ENCODE peak calls at places on chromosomes 5 and 9, in ten cellular contexts. L, Y, H, W, D, F, A, C, S and Z are unnamed samples.

GRCh38 chr5:112238473-112238872 is 180.6 kb downstream of the EPB41L4A start:
- DNase-seq in L (no peak), Y (no peak), H (no peak), W (no peak), D (no peak), F (no peak), A (no peak), C (peak; percentile 26), S (no peak), Z (no peak)

GRCh38 chr5:179869101-179869500 is 10.5 kb upstream of the MRNIP start:
- DNase-seq in L (no peak), Y (no peak), H (peak; percentile 7), W (no peak), D (no peak), F (no peak), A (no peak), C (no peak), S (no peak), Z (no peak)

GRCh38 chr5:134086943-134087305 is 27.6 kb upstream of the TCF7 start:
- DNase-seq in L (no peak), Y (no peak), H (no peak), W (no peak), D (no peak), F (no peak), A (no peak), C (no peak), S (no peak), Z (peak; percentile 87)

GRCh38 chr5:31047621-31048020 is 145.9 kb upstream of the CDH6 start:
- DNase-seq in L (no peak), Y (no peak), H (no peak), W (peak; percentile 59), D (no peak), F (no peak), A (no peak), C (no peak), S (no peak), Z (no peak)

GRCh38 chr9:19408316-19408692 is 505 bp upstream of the ACER2 start:
- DNase-seq in L (no peak), Y (peak; percentile 27), H (peak; percentile 29), W (no peak), D (no peak), F (peak; percentile 42), A (peak; percentile 59), C (no peak), S (no peak), Z (no peak)

GRCh38 chr5:82168294-82168693 is 109.9 kb downstream of the RPS23 start:
- DNase-seq in L (no peak), Y (peak; percentile 14), H (no peak), W (no peak), D (no peak), F (no peak), A (no peak), C (no peak), S (no peak), Z (no peak)

GRCh38 chr5:82628364-82628910 is 350.3 kb upstream of the RPS23 start:
- DNase-seq in L (no peak), Y (no peak), H (no peak), W (peak; percentile 47), D (no peak), F (no peak), A (no peak), C (no peak), S (no peak), Z (no peak)

GRCh38 chr9:20570086-20570485 is 52.2 kb downstream of the MLLT3 start:
- DNase-seq in L (no peak), Y (no peak), H (no peak), W (no peak), D (no peak), F (no peak), A (no peak), C (no peak), S (no peak), Z (no peak)

GRCh38 chr9:93265301-93265971 is 81.5 kb downstream of the WNK2 start:
- DNase-seq in L (no peak), Y (no peak), H (peak; percentile 10), W (no peak), D (no peak), F (no peak), A (peak; percentile 9), C (no peak), S (no peak), Z (no peak)

GRCh38 chr5:123874600-123875201 is 362.7 kb downstream of the CSNK1G3 start:
- DNase-seq in L (no peak), Y (no peak), H (no peak), W (peak; percentile 83), D (no peak), F (no peak), A (no peak), C (peak; percentile 99), S (no peak), Z (no peak)

GRCh38 chr5:170522211-170523128 is 18.6 kb downstream of the KCNIP1 start:
- DNase-seq in L (peak; percentile 35), Y (no peak), H (no peak), W (peak; percentile 12), D (no peak), F (no peak), A (no peak), C (no peak), S (peak; percentile 95), Z (no peak)

GRCh38 chr5:177023247-177023703 is 779 bp downstream of the ZNF346 start:
- DNase-seq in L (peak; percentile 45), Y (peak; percentile 42), H (peak; percentile 31), W (no peak), D (no peak), F (no peak), A (no peak), C (no peak), S (no peak), Z (no peak)

GRCh38 chr5:98214240-98215051 is 559.0 kb upstream of the RGMB start:
- DNase-seq in L (peak; percentile 2), Y (peak; percentile 2), H (no peak), W (peak; percentile 17), D (no peak), F (peak; percentile 16), A (no peak), C (no peak), S (no peak), Z (no peak)

GRCh38 chr5:166725585-166725984 is 1565.9 kb upstream of the WWC1 start:
- DNase-seq in L (no peak), Y (no peak), H (no peak), W (no peak), D (no peak), F (no peak), A (no peak), C (no peak), S (no peak), Z (no peak)

GRCh38 chr5:52743970-52744369 is 43.7 kb upstream of the ITGA1 start:
- DNase-seq in L (peak; percentile 15), Y (peak; percentile 9), H (no peak), W (peak; percentile 65), D (no peak), F (no peak), A (no peak), C (no peak), S (no peak), Z (peak; percentile 43)

GRCh38 chr5:66903709-66904108 is 292.9 kb downstream of the CD180 start:
- DNase-seq in L (no peak), Y (no peak), H (no peak), W (no peak), D (no peak), F (no peak), A (no peak), C (no peak), S (no peak), Z (no peak)

GRCh38 chr5:21145376-21145775 is 1157.4 kb upstream of the CDH18 start:
- DNase-seq in L (no peak), Y (no peak), H (no peak), W (no peak), D (no peak), F (no peak), A (no peak), C (no peak), S (no peak), Z (no peak)

GRCh38 chr5:58094031-58094430 is 365.9 kb downstream of the PLK2 start:
- DNase-seq in L (no peak), Y (no peak), H (no peak), W (no peak), D (no peak), F (no peak), A (no peak), C (no peak), S (no peak), Z (no peak)

GRCh38 chr5:149684371-149684770 is 45.7 kb upstream of the PPARGC1B start:
- DNase-seq in L (no peak), Y (no peak), H (no peak), W (no peak), D (no peak), F (no peak), A (no peak), C (no peak), S (no peak), Z (no peak)